ENCODE peak calls at places on chromosomes 7 and 10, in six cellular contexts. One of them, this sample, is unnamed.

GRCh38 chr7:111730476-111731300 is 168.4 kb upstream of the IMMP2L start:
- DNase-seq in GM23248: peak; percentile 51
- DNase-seq in fibroblast of mammary gland: peak; percentile 54
- DNase-seq in esophagus squamous epithelium: no peak
- DNase-seq in naive thymus-derived CD4-positive, alpha-beta T cell: no peak
- DNase-seq in transverse colon: no peak
- DNase-seq in this sample: no peak

GRCh38 chr7:141974831-141975230 is 1.3 kb upstream of the TAS2R38 start:
- DNase-seq in GM23248: peak; percentile 28
- DNase-seq in fibroblast of mammary gland: peak; percentile 6
- DNase-seq in esophagus squamous epithelium: no peak
- DNase-seq in naive thymus-derived CD4-positive, alpha-beta T cell: peak; percentile 15
- DNase-seq in transverse colon: peak; percentile 34
- DNase-seq in this sample: no peak

GRCh38 chr7:150362989-150363769 is 5.4 kb upstream of the REPIN1 start:
- DNase-seq in GM23248: no peak
- DNase-seq in fibroblast of mammary gland: no peak
- DNase-seq in esophagus squamous epithelium: no peak
- DNase-seq in naive thymus-derived CD4-positive, alpha-beta T cell: no peak
- DNase-seq in transverse colon: no peak
- DNase-seq in this sample: no peak

GRCh38 chr7:18352339-18353255 is 143.0 kb upstream of the HDAC9 start:
- DNase-seq in GM23248: peak; percentile 83
- DNase-seq in fibroblast of mammary gland: peak; percentile 78
- DNase-seq in esophagus squamous epithelium: no peak
- DNase-seq in naive thymus-derived CD4-positive, alpha-beta T cell: no peak
- DNase-seq in transverse colon: peak; percentile 53
- DNase-seq in this sample: no peak

GRCh38 chr7:103445228-103446020 is 583 bp downstream of the SLC26A5 start:
- DNase-seq in GM23248: peak; percentile 23
- DNase-seq in fibroblast of mammary gland: no peak
- DNase-seq in esophagus squamous epithelium: no peak
- DNase-seq in naive thymus-derived CD4-positive, alpha-beta T cell: no peak
- DNase-seq in transverse colon: no peak
- DNase-seq in this sample: no peak

GRCh38 chr10:6296456-6297214 is 93.9 kb downstream of the PFKFB3 start:
- DNase-seq in GM23248: no peak
- DNase-seq in fibroblast of mammary gland: no peak
- DNase-seq in esophagus squamous epithelium: no peak
- DNase-seq in naive thymus-derived CD4-positive, alpha-beta T cell: no peak
- DNase-seq in transverse colon: no peak
- DNase-seq in this sample: no peak

GRCh38 chr7:55019329-55019690 is 493 bp downstream of the EGFR start:
- DNase-seq in GM23248: peak; percentile 67
- DNase-seq in fibroblast of mammary gland: no peak
- DNase-seq in esophagus squamous epithelium: no peak
- DNase-seq in naive thymus-derived CD4-positive, alpha-beta T cell: no peak
- DNase-seq in transverse colon: peak; percentile 74
- DNase-seq in this sample: peak; percentile 85

GRCh38 chr7:6640246-6640721 is 3.2 kb downstream of the ZNF316 start:
- DNase-seq in GM23248: peak; percentile 81
- DNase-seq in fibroblast of mammary gland: peak; percentile 93
- DNase-seq in esophagus squamous epithelium: no peak
- DNase-seq in naive thymus-derived CD4-positive, alpha-beta T cell: no peak
- DNase-seq in transverse colon: no peak
- DNase-seq in this sample: no peak

GRCh38 chr7:66950763-66951162 is 29.7 kb downstream of the TMEM248 start:
- DNase-seq in GM23248: peak; percentile 48
- DNase-seq in fibroblast of mammary gland: peak; percentile 81
- DNase-seq in esophagus squamous epithelium: no peak
- DNase-seq in naive thymus-derived CD4-positive, alpha-beta T cell: no peak
- DNase-seq in transverse colon: no peak
- DNase-seq in this sample: no peak

GRCh38 chr7:100441641-100442535 is 5.6 kb upstream of the PPP1R35 start:
- DNase-seq in GM23248: no peak
- DNase-seq in fibroblast of mammary gland: no peak
- DNase-seq in esophagus squamous epithelium: no peak
- DNase-seq in naive thymus-derived CD4-positive, alpha-beta T cell: no peak
- DNase-seq in transverse colon: no peak
- DNase-seq in this sample: no peak

GRCh38 chr10:35910234-35910633 is 268.1 kb upstream of the FZD8 start:
- DNase-seq in GM23248: peak; percentile 90
- DNase-seq in fibroblast of mammary gland: peak; percentile 94
- DNase-seq in esophagus squamous epithelium: no peak
- DNase-seq in naive thymus-derived CD4-positive, alpha-beta T cell: no peak
- DNase-seq in transverse colon: no peak
- DNase-seq in this sample: no peak

GRCh38 chr10:110505130-110505815 is 7.6 kb downstream of the DUSP5 start:
- DNase-seq in GM23248: no peak
- DNase-seq in fibroblast of mammary gland: peak; percentile 29
- DNase-seq in esophagus squamous epithelium: no peak
- DNase-seq in naive thymus-derived CD4-positive, alpha-beta T cell: no peak
- DNase-seq in transverse colon: no peak
- DNase-seq in this sample: no peak

GRCh38 chr10:112389147-112389822 is 15.4 kb downstream of the ACSL5 start:
- DNase-seq in GM23248: peak; percentile 84
- DNase-seq in fibroblast of mammary gland: peak; percentile 54
- DNase-seq in esophagus squamous epithelium: no peak
- DNase-seq in naive thymus-derived CD4-positive, alpha-beta T cell: peak; percentile 46
- DNase-seq in transverse colon: no peak
- DNase-seq in this sample: peak; percentile 59

GRCh38 chr10:129096340-129096984 is 370.6 kb upstream of the MGMT start:
- DNase-seq in GM23248: peak; percentile 83
- DNase-seq in fibroblast of mammary gland: peak; percentile 96
- DNase-seq in esophagus squamous epithelium: no peak
- DNase-seq in naive thymus-derived CD4-positive, alpha-beta T cell: no peak
- DNase-seq in transverse colon: no peak
- DNase-seq in this sample: no peak

GRCh38 chr10:59682986-59683937 is 26.4 kb downstream of the SLC16A9 start:
- DNase-seq in GM23248: no peak
- DNase-seq in fibroblast of mammary gland: peak; percentile 5
- DNase-seq in esophagus squamous epithelium: no peak
- DNase-seq in naive thymus-derived CD4-positive, alpha-beta T cell: no peak
- DNase-seq in transverse colon: no peak
- DNase-seq in this sample: no peak

GRCh38 chr7:154699421-154699820 is 303.5 kb downstream of the PAXIP1 start:
- DNase-seq in GM23248: no peak
- DNase-seq in fibroblast of mammary gland: no peak
- DNase-seq in esophagus squamous epithelium: no peak
- DNase-seq in naive thymus-derived CD4-positive, alpha-beta T cell: no peak
- DNase-seq in transverse colon: no peak
- DNase-seq in this sample: no peak

GRCh38 chr7:19920200-19920599 is 146.8 kb upstream of the TMEM196 start:
- DNase-seq in GM23248: peak; percentile 20
- DNase-seq in fibroblast of mammary gland: peak; percentile 61
- DNase-seq in esophagus squamous epithelium: no peak
- DNase-seq in naive thymus-derived CD4-positive, alpha-beta T cell: no peak
- DNase-seq in transverse colon: no peak
- DNase-seq in this sample: no peak

GRCh38 chr7:143416565-143417149 is 8.0 kb upstream of the EPHA1 start:
- DNase-seq in GM23248: peak; percentile 60
- DNase-seq in fibroblast of mammary gland: peak; percentile 69
- DNase-seq in esophagus squamous epithelium: no peak
- DNase-seq in naive thymus-derived CD4-positive, alpha-beta T cell: peak; percentile 50
- DNase-seq in transverse colon: no peak
- DNase-seq in this sample: no peak

GRCh38 chr7:129989466-129989865 is 36.7 kb upstream of the UBE2H start:
- DNase-seq in GM23248: no peak
- DNase-seq in fibroblast of mammary gland: no peak
- DNase-seq in esophagus squamous epithelium: no peak
- DNase-seq in naive thymus-derived CD4-positive, alpha-beta T cell: peak; percentile 27
- DNase-seq in transverse colon: no peak
- DNase-seq in this sample: no peak

GRCh38 chr7:4461511-4461910 is 220.6 kb upstream of the FOXK1 start:
- DNase-seq in GM23248: no peak
- DNase-seq in fibroblast of mammary gland: no peak
- DNase-seq in esophagus squamous epithelium: no peak
- DNase-seq in naive thymus-derived CD4-positive, alpha-beta T cell: no peak
- DNase-seq in transverse colon: no peak
- DNase-seq in this sample: no peak

GRCh38 chr10:6778992-6779701 is 199.1 kb upstream of the PRKCQ start:
- DNase-seq in GM23248: peak; percentile 99
- DNase-seq in fibroblast of mammary gland: peak; percentile 99
- DNase-seq in esophagus squamous epithelium: no peak
- DNase-seq in naive thymus-derived CD4-positive, alpha-beta T cell: no peak
- DNase-seq in transverse colon: no peak
- DNase-seq in this sample: no peak

GRCh38 chr7:141238546-141239218 is 164.8 kb downstream of the TMEM178B start:
- DNase-seq in GM23248: no peak
- DNase-seq in fibroblast of mammary gland: no peak
- DNase-seq in esophagus squamous epithelium: no peak
- DNase-seq in naive thymus-derived CD4-positive, alpha-beta T cell: no peak
- DNase-seq in transverse colon: no peak
- DNase-seq in this sample: no peak

GRCh38 chr7:132915652-132916051 is 166.2 kb downstream of the CHCHD3 start:
- DNase-seq in GM23248: no peak
- DNase-seq in fibroblast of mammary gland: no peak
- DNase-seq in esophagus squamous epithelium: no peak
- DNase-seq in naive thymus-derived CD4-positive, alpha-beta T cell: no peak
- DNase-seq in transverse colon: no peak
- DNase-seq in this sample: no peak

GRCh38 chr7:143492043-143492471 is 14.4 kb downstream of the TAS2R41 start:
- DNase-seq in GM23248: peak; percentile 91
- DNase-seq in fibroblast of mammary gland: peak; percentile 88
- DNase-seq in esophagus squamous epithelium: no peak
- DNase-seq in naive thymus-derived CD4-positive, alpha-beta T cell: no peak
- DNase-seq in transverse colon: no peak
- DNase-seq in this sample: no peak

GRCh38 chr10:78045237-78045636 is 11.6 kb downstream of the RPS24 start:
- DNase-seq in GM23248: no peak
- DNase-seq in fibroblast of mammary gland: no peak
- DNase-seq in esophagus squamous epithelium: no peak
- DNase-seq in naive thymus-derived CD4-positive, alpha-beta T cell: no peak
- DNase-seq in transverse colon: no peak
- DNase-seq in this sample: no peak

DNA sequence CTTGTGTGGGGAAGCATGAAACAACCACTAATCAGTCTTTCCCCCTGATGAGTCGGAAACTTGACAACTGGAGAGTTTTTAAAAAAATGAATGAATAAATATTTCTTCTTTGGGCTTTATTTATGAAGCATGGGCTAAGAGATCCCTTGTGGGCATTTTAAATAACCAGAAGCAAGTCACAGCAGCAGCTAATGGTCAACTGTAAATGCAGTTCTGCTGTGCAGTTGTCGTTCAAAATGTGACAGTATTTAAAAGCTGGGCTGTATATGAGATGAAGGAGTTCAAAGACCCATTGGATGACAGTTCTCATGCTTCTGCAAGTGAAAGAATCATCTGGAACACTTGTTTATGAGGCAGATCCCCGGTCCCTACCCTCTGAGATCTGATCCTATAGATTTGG is 54.1 kb downstream of the STEAP1B start:
- DNase-seq in GM23248: no peak
- DNase-seq in fibroblast of mammary gland: no peak
- DNase-seq in esophagus squamous epithelium: no peak
- DNase-seq in naive thymus-derived CD4-positive, alpha-beta T cell: no peak
- DNase-seq in transverse colon: no peak
- DNase-seq in this sample: no peak
- H3K4me3 ChIP-seq in GM23248: no peak overlapping the region
- H3K4me3 ChIP-seq in fibroblast of mammary gland: no peak overlapping the region
- H3K4me3 ChIP-seq in esophagus squamous epithelium: no peak overlapping the region
- H3K4me3 ChIP-seq in naive thymus-derived CD4-positive, alpha-beta T cell: no peak overlapping the region
- H3K4me3 ChIP-seq in transverse colon: no peak overlapping the region
- H3K4me3 ChIP-seq in this sample: no peak overlapping the region

DNA sequence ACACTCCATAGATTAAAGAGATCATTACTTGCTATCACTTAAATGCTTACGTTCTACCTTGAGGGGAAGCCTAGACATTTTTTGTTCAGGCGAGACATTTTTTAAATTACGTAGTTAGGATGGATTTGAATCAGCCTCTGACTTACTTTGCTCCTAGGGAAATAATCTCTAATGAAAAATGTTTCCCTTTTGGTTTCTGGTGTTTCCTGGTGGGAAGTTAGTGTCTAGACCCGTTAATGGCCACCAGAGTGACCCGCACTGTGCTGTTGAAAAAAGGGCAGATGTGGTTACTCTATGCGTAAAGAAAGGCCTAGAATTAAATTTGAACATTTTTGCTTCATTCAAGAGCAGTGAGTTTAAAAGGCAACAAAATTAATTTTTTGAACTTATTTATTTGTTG is 3.8 kb downstream of the ZNF365 start:
- DNase-seq in GM23248: no peak
- DNase-seq in fibroblast of mammary gland: no peak
- DNase-seq in esophagus squamous epithelium: no peak
- DNase-seq in naive thymus-derived CD4-positive, alpha-beta T cell: no peak
- DNase-seq in transverse colon: no peak
- DNase-seq in this sample: no peak
- H3K4me3 ChIP-seq in GM23248: no peak overlapping the region
- H3K4me3 ChIP-seq in fibroblast of mammary gland: no peak overlapping the region
- H3K4me3 ChIP-seq in esophagus squamous epithelium: no peak overlapping the region
- H3K4me3 ChIP-seq in naive thymus-derived CD4-positive, alpha-beta T cell: no peak overlapping the region
- H3K4me3 ChIP-seq in transverse colon: no peak overlapping the region
- H3K4me3 ChIP-seq in this sample: no peak overlapping the region

DNA sequence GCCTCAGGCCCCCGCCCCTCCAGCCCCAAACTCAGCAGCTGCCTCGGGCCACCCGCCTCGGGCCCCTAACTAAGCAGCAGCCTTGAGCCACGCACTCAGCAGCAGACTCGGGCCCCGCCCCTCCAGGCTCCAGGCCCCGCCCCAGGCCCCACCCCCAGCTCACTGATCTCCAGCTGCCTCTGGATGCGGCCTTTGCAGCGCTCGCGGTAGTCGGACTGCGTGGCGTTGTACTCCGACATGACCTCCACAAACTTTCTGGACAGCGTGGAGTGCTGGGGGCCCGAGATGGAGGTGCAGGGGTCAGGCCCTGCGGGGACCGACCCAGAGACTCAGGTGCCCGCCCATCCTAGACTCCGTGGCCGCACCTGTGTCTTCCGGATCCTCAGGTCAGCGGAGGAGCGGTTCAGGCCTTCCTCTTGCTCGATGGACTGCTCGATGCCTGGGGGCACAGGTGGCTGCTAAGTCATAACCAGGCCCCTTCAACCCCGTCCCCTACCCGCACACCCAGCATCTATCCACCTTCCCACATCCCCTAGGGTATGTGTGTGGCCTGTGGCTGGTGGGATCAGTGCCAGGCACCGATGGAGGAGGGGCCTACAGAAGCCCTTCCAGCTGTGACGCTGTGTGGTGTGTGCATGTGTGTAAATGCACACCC is 15.4 kb downstream of the STX1A start:
- DNase-seq in GM23248: peak; percentile 52
- DNase-seq in fibroblast of mammary gland: peak; percentile 39
- DNase-seq in esophagus squamous epithelium: no peak
- DNase-seq in naive thymus-derived CD4-positive, alpha-beta T cell: peak; percentile 29
- DNase-seq in transverse colon: peak; percentile 71
- DNase-seq in this sample: no peak
- H3K4me3 ChIP-seq in GM23248: no peak overlapping the region
- H3K4me3 ChIP-seq in fibroblast of mammary gland: no peak overlapping the region
- H3K4me3 ChIP-seq in esophagus squamous epithelium: peak overlapping the region; percentile 42
- H3K4me3 ChIP-seq in naive thymus-derived CD4-positive, alpha-beta T cell: no peak overlapping the region
- H3K4me3 ChIP-seq in transverse colon: no peak overlapping the region
- H3K4me3 ChIP-seq in this sample: peak overlapping the region; percentile 46

GRCh38 chr7:106064836-106065559 is 47.1 kb downstream of the SYPL1 start:
- DNase-seq in GM23248: peak; percentile 99
- DNase-seq in fibroblast of mammary gland: peak; percentile 97
- DNase-seq in esophagus squamous epithelium: no peak
- DNase-seq in naive thymus-derived CD4-positive, alpha-beta T cell: no peak
- DNase-seq in transverse colon: peak; percentile 79
- DNase-seq in this sample: peak; percentile 92
- H3K4me3 ChIP-seq in GM23248: peak overlapping the region; percentile 71
- H3K4me3 ChIP-seq in fibroblast of mammary gland: peak overlapping the region; percentile 40
- H3K4me3 ChIP-seq in esophagus squamous epithelium: peak overlapping the region; percentile 56
- H3K4me3 ChIP-seq in naive thymus-derived CD4-positive, alpha-beta T cell: no peak overlapping the region
- H3K4me3 ChIP-seq in transverse colon: peak overlapping the region; percentile 14
- H3K4me3 ChIP-seq in this sample: peak overlapping the region; percentile 62

This sample was measured in coronary artery.